ENCODE peak calls at places on chromosomes 1 and 21, in six cellular contexts. P is gastrocnemius medialis; M is lung; H is naive thymus-derived CD4-positive, alpha-beta T cell; D is GM23248; C is body of pancreas. L is an unnamed sample. For H3K27me3 and H3K36me3, the result is how much of the 10 kb centered on the place peaks cover.

GRCh38 chr1:77081834-77082233 is 137.4 kb downstream of the PIGK start:
- DNase-seq in P (no peak), M (no peak), H (no peak), D (no peak), C (no peak), L (no peak)

GRCh38 chr1:22591576-22591975 is 28.3 kb downstream of the EPHA8 start:
- DNase-seq in P (no peak), M (no peak), H (no peak), D (no peak), C (no peak), L (no peak)

GRCh38 chr1:92749024-92749634 is 35.8 kb downstream of the EVI5 start:
- DNase-seq in P (no peak), M (no peak), H (peak), D (peak), C (peak), L (no peak)

GRCh38 chr1:162663589-162664030 is 31.3 kb downstream of the DDR2 start:
- DNase-seq in P (peak), M (peak), H (no peak), D (peak), C (peak), L (no peak)

GRCh38 chr1:63593887-63594617 is 841 bp downstream of the PGM1 start:
- DNase-seq in P (peak), M (peak), H (peak), D (peak), C (peak), L (peak)

GRCh38 chr1:31912839-31913239 is 25.3 kb downstream of the PTP4A2 start:
- DNase-seq in P (no peak), M (no peak), H (no peak), D (no peak), C (no peak), L (no peak)

GRCh38 chr1:50493710-50494109 is 70.5 kb upstream of the DMRTA2 start:
- DNase-seq in P (no peak), M (no peak), H (no peak), D (no peak), C (no peak), L (no peak)

GRCh38 chr1:19315378-19316206 is 3.5 kb downstream of the SLC66A1 start:
- DNase-seq in P (no peak), M (no peak), H (no peak), D (peak), C (peak), L (no peak)

GRCh38 chr1:51569284-51570062 is 47.4 kb upstream of the OSBPL9 start:
- DNase-seq in P (no peak), M (peak), H (peak), D (peak), C (peak), L (peak)

GRCh38 chr1:100188617-100189016 is 10.6 kb upstream of the LRRC39 start:
- DNase-seq in P (peak), M (no peak), H (no peak), D (peak), C (peak), L (no peak)

GRCh38 chr1:159089184-159089791 is 12.7 kb upstream of the AIM2 start:
- DNase-seq in P (no peak), M (no peak), H (peak), D (no peak), C (no peak), L (no peak)

GRCh38 chr1:167775178-167775577 is 53.4 kb downstream of the MPZL1 start:
- DNase-seq in P (no peak), M (no peak), H (no peak), D (peak), C (no peak), L (no peak)

GRCh38 chr1:24849653-24850295 is 80.3 kb downstream of the RUNX3 start:
- DNase-seq in P (no peak), M (no peak), H (no peak), D (peak), C (peak), L (no peak)

GRCh38 chr1:226519135-226519534 is 29.4 kb upstream of the STUM start:
- DNase-seq in P (no peak), M (no peak), H (no peak), D (no peak), C (no peak), L (no peak)

GRCh38 chr1:185448591-185449186 is 131.6 kb upstream of the IVNS1ABP start:
- DNase-seq in P (no peak), M (no peak), H (no peak), D (no peak), C (no peak), L (no peak)

GRCh38 chr1:47850451-47850850 is 146.7 kb downstream of the TRABD2B start:
- DNase-seq in P (no peak), M (no peak), H (no peak), D (no peak), C (no peak), L (no peak)

GRCh38 chr1:33005812-33006465 is 30.7 kb downstream of the AK2 start:
- DNase-seq in P (no peak), M (no peak), H (no peak), D (no peak), C (no peak), L (no peak)

GRCh38 chr1:103156966-103157365 is 48.6 kb upstream of the COL11A1 start:
- DNase-seq in P (no peak), M (no peak), H (no peak), D (no peak), C (no peak), L (no peak)

GRCh38 chr1:234069760-234070159 is 165.3 kb downstream of the SLC35F3 start:
- DNase-seq in P (no peak), M (no peak), H (no peak), D (no peak), C (no peak), L (no peak)

GRCh38 chr1:160724445-160725242 is 13.0 kb upstream of the CD48 start:
- DNase-seq in P (no peak), M (no peak), H (no peak), D (peak), C (no peak), L (no peak)

GRCh38 chr1:200029035-200029623 is 1.6 kb downstream of the NR5A2 start:
- DNase-seq in P (no peak), M (no peak), H (no peak), D (peak), C (peak), L (no peak)

GRCh38 chr1:220785166-220786056 is 1.3 kb upstream of the MTARC1 start:
- DNase-seq in P (no peak), M (no peak), H (no peak), D (no peak), C (no peak), L (no peak)

GRCh38 chr1:46677339-46677738 is 5.7 kb downstream of the TEX38 start:
- DNase-seq in P (no peak), M (no peak), H (no peak), D (no peak), C (no peak), L (no peak)

GRCh38 chr1:205048382-205048781 is 5.4 kb downstream of the CNTN2 start:
- DNase-seq in P (no peak), M (no peak), H (no peak), D (no peak), C (no peak), L (no peak)

GRCh38 chr1:205044745-205045144 is 1.7 kb downstream of the CNTN2 start:
- DNase-seq in P (no peak), M (no peak), H (no peak), D (no peak), C (no peak), L (no peak)

GRCh38 chr1:205047764-205048231 is 4.8 kb downstream of the CNTN2 start:
- DNase-seq in P (no peak), M (no peak), H (no peak), D (no peak), C (no peak), L (no peak)

GRCh38 chr1:205045146-205045545 is 2.1 kb downstream of the CNTN2 start:
- DNase-seq in P (no peak), M (no peak), H (no peak), D (no peak), C (no peak), L (no peak)

DNA sequence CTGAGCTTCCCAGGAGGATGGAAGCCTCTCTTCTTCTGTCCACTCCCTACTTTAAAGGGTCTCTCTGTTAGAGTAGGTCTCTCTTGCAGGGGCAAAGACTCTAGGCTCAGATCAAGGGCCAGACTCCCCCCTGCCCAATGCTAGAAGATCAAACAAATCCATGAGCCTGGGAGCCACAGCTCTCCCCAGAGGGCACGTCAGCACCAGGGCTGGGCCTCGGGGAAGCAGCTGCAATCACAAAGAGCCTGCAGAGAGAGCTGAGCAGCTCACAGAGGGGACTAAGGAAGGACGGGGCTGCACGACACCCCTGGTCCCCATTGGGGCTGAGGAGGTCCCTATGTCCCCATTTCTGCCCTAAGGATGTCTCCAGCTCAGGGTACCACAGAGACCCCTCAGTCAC is 3.9 kb downstream of the CNTN2 start:
- DNase-seq in P (no peak), M (no peak), H (no peak), D (no peak), C (no peak), L (no peak)
- H3K27me3 ChIP-seq in P (half or more), M (under half), H (under half), D (half or more), C (under half), L (under half)

GRCh38 chr1:231020139-231020601 is 19.9 kb downstream of the FAM89A start:
- DNase-seq in P (no peak), M (peak), H (no peak), D (no peak), C (no peak), L (no peak)
- H3K36me3 ChIP-seq in P (under half), M (under half), H (under half), D (under half), C (under half), L (under half)

GRCh38 chr1:236733654-236734053 is 47.4 kb downstream of the ACTN2 start:
- DNase-seq in P (no peak), M (no peak), H (no peak), D (no peak), C (no peak), L (no peak)
- H3K27ac ChIP-seq in P (peak), M (no peak), H (no peak), D (no peak), C (no peak), L (no peak)

GRCh38 chr1:96475882-96476281 is 245.7 kb upstream of the PTBP2 start:
- DNase-seq in P (no peak), M (no peak), H (no peak), D (no peak), C (no peak), L (no peak)

GRCh38 chr1:96473791-96474452 is 247.7 kb upstream of the PTBP2 start:
- DNase-seq in P (no peak), M (no peak), H (no peak), D (peak), C (no peak), L (no peak)

GRCh38 chr1:96474985-96475743 is 246.4 kb upstream of the PTBP2 start:
- DNase-seq in P (no peak), M (no peak), H (no peak), D (no peak), C (no peak), L (no peak)

GRCh38 chr1:96481410-96481809 is 240.2 kb upstream of the PTBP2 start:
- DNase-seq in P (no peak), M (no peak), H (no peak), D (no peak), C (no peak), L (no peak)

GRCh38 chr1:96478228-96478627 is 243.4 kb upstream of the PTBP2 start:
- DNase-seq in P (no peak), M (no peak), H (no peak), D (no peak), C (no peak), L (no peak)
- H3K27me3 ChIP-seq in P (under half), M (under half), H (under half), D (under half), C (under half), L (under half)

DNA sequence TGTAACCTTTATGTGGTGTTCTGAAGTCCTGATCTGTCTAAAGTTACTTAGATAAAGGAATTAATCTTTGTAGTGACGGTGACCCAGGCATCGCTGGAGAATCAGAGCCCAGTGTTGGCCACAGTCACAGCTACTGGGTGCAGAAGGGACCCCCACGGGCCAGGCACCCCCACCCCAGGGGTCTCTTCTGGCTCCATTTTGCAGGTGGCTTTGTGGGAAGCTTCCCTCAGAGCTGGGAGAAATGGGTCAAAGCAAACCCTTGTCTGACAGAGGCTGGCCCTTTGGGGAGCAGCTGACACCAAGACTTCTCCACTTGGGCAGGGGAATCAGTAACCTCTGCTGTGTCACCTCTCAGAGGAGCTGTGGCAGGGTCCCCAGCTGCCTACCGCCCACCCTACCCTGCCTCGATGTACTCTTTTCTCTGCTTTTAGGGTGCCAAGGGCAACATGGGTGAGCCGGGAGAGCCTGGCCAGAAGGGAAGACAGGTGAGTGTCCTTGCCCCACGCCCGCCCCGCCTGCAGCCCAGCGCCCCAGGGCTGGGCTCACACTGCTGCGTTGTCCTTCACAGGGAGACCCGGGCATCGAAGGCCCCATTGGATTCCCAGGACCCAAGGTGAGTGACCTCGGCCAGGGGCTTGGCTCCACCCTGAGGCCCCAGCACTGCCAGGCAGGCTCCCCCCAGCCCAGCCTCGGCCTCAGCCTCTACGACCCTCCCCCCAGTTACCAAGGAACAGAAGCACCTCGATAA is 17.7 kb downstream of the COL6A2 start:
- DNase-seq in P (peak), M (no peak), H (no peak), D (no peak), C (no peak), L (no peak)
- H3K36me3 ChIP-seq in P (under half), M (under half), H (under half), D (half or more), C (under half), L (under half)

DNA sequence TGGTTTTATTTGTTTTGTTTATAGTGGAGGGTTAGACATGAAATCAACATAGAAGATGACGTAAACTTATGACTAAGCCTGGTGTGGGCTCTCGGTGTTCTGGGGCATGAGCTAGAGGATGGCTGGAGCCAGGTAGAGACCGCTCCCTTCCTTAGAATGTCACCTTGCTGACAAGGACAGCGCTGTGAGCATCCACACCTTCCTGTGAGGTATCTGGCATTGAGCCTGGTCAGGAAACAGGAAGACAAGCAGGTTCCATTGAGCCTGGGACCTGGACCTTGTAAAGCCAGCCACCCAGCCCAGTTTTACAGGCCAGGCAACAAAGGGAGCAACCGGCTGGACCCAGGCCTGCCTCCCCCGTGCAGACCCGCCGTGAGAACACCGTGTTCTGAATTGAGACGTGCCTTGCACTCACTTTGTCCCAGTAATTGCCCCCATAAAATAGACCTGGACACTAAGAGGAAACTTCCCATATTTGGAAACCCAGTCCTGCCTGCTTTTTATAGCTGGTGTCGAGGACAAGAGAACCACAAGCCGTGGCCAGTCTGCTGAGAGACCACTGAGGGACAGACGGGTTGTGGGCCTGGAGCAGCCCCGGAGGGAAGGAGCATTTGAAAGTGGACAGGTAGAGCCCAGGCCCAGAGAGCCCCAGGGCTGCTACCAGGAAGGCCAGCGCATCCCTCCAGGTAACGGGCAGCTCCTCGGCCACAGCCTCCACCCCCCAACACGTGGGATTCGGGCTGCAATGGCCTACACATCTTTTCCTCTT is 78.0 kb downstream of the PDE9A start:
- DNase-seq in P (no peak), M (no peak), H (no peak), D (no peak), C (peak), L (no peak)
- H3K27ac ChIP-seq in P (no peak), M (no peak), H (no peak), D (no peak), C (no peak), L (no peak)

DNA sequence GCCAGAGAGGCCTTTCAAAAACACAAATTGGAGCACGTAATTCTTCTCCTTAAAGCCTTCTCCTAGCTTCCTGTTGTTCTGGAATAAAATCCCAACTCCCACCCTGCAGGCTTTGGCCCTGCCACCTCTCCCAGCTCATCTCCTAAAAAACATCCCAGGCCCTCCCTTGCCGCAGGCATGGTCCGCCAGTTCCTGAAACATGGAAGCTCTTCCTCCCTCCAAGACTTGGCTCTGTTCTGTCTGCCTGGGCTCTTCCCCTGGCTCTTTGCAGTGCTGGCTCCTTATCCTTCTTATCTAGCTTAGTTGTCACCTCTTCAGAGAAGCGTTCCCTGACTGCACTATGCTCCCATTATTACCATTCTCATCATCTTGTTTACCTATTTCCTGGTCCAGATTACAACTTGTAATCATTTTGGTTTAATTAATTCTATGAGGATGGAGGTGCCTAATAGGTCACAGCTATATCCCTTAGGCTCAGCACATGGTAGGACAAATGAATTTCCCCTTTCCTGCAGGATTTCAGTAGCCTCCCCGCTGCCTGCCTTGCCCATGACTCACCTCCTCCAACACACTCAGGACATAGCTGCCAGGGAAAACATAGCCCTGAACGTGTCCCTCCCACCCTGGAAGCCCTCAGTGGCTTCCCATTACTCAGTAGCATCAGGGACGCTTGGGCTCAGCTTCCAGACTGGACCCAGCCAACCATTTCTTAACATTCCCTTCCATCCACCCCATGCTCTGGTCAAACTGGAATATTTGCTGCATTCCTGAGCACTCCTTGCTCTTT is 15.7 kb upstream of the IGSF21 start:
- DNase-seq in P (peak), M (no peak), H (no peak), D (peak), C (no peak), L (no peak)
- H3K27me3 ChIP-seq in P (under half), M (under half), H (under half), D (under half), C (under half), L (under half)

GRCh38 chr1:54199151-54199764 is 572 bp downstream of the CYB5RL start:
- DNase-seq in P (peak), M (no peak), H (peak), D (peak), C (no peak), L (no peak)

GRCh38 chr1:54204199-54204598 is 4.2 kb downstream of the MRPL37 start:
- DNase-seq in P (no peak), M (no peak), H (no peak), D (no peak), C (no peak), L (no peak)

GRCh38 chr1:54200519-54200997 is 591 bp downstream of the MRPL37 start:
- DNase-seq in P (no peak), M (no peak), H (no peak), D (peak), C (no peak), L (no peak)

DNA sequence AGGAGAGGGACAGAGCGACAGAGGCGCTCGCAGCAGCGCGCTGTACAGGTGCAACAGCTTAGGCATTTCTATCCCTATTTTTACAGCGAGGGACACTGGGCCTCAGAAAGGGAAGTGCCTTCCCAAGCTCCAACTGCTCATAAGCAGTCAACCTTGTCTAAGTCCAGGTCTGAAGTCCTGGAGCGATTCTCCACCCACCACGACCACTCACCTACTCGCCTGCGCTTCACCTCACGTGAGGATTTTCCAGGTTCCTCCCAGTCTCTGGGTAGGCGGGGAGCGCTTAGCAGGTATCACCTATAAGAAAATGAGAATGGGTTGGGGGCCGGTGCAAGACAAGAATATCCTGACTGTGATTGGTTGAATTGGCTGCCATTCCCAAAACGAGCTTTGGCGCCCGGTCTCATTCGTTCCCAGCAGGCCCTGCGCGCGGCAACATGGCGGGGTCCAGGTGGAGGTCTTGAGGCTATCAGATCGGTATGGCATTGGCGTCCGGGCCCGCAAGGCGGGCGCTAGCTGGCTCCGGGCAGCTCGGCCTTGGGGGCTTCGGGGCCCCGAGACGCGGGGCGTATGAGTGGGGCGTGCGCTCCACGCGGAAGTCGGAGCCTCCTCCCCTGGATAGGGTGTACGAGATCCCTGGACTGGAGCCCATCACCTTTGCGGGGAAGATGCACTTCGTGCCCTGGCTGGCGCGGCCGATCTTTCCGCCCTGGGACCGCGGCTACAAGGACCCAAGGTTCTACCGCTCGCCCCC is at the start of the genes CYB5RL and MRPL37:
- DNase-seq in P (peak), M (peak), H (peak), D (peak), C (peak), L (peak)
- H3K36me3 ChIP-seq in P (under half), M (under half), H (under half), D (under half), C (under half), L (under half)

L was measured in effector memory CD4-positive, alpha-beta T cell.